ENCODE peak calls at places on chromosomes 5 and 9, in six cellular contexts. One of them, this sample, is unnamed.

GRCh38 chr9:123528521-123528920 is 172.5 kb downstream of the CRB2 start:
- DNase-seq in lung microvascular endothelial cell: no peak
- DNase-seq in GM13976: no peak
- DNase-seq in WTC11: no peak
- DNase-seq in uterus: no peak
- DNase-seq in amygdala: no peak
- DNase-seq in this sample: no peak

GRCh38 chr5:163354685-163355084 is 82.7 kb upstream of the CCNG1 start:
- DNase-seq in amygdala: no peak
- DNase-seq in uterus: no peak
- DNase-seq in WTC11: no peak
- DNase-seq in GM13976: peak
- DNase-seq in lung microvascular endothelial cell: no peak
- DNase-seq in this sample: no peak

GRCh38 chr5:119750887-119751733 is 121.8 kb downstream of the FAM170A start:
- DNase-seq in WTC11: no peak
- DNase-seq in GM13976: no peak
- DNase-seq in lung microvascular endothelial cell: no peak
- DNase-seq in uterus: no peak
- DNase-seq in amygdala: no peak
- DNase-seq in this sample: no peak

GRCh38 chr5:172678902-172679301 is 37.8 kb downstream of the NEURL1B start:
- DNase-seq in lung microvascular endothelial cell: peak
- DNase-seq in uterus: peak
- DNase-seq in WTC11: no peak
- DNase-seq in GM13976: no peak
- DNase-seq in amygdala: no peak
- DNase-seq in this sample: peak

GRCh38 chr5:59506285-59506877 is 387.1 kb downstream of the PDE4D start:
- DNase-seq in lung microvascular endothelial cell: peak
- DNase-seq in WTC11: no peak
- DNase-seq in uterus: no peak
- DNase-seq in amygdala: no peak
- DNase-seq in GM13976: no peak
- DNase-seq in this sample: no peak

GRCh38 chr9:127136880-127137639 is 14.6 kb upstream of the ANGPTL2 start:
- DNase-seq in uterus: peak
- DNase-seq in GM13976: no peak
- DNase-seq in lung microvascular endothelial cell: no peak
- DNase-seq in amygdala: no peak
- DNase-seq in WTC11: no peak
- DNase-seq in this sample: no peak

GRCh38 chr5:59007460-59008063 is 424.7 kb downstream of the RAB3C start:
- DNase-seq in amygdala: no peak
- DNase-seq in WTC11: no peak
- DNase-seq in lung microvascular endothelial cell: peak
- DNase-seq in uterus: no peak
- DNase-seq in GM13976: peak
- DNase-seq in this sample: no peak

GRCh38 chr5:55096860-55097259 is 5.6 kb upstream of the GZMA start:
- DNase-seq in uterus: no peak
- DNase-seq in GM13976: no peak
- DNase-seq in WTC11: no peak
- DNase-seq in lung microvascular endothelial cell: no peak
- DNase-seq in amygdala: no peak
- DNase-seq in this sample: peak

GRCh38 chr5:55927861-55928655 is 66.7 kb downstream of the IL6ST start:
- DNase-seq in uterus: no peak
- DNase-seq in WTC11: no peak
- DNase-seq in GM13976: no peak
- DNase-seq in lung microvascular endothelial cell: no peak
- DNase-seq in amygdala: no peak
- DNase-seq in this sample: no peak

GRCh38 chr9:34403554-34404380 is 27.1 kb upstream of the MYORG start:
- DNase-seq in lung microvascular endothelial cell: peak
- DNase-seq in uterus: peak
- DNase-seq in GM13976: peak
- DNase-seq in WTC11: peak
- DNase-seq in amygdala: no peak
- DNase-seq in this sample: no peak

GRCh38 chr9:137582286-137582860 is 3.6 kb upstream of the DPH7 start:
- DNase-seq in lung microvascular endothelial cell: peak
- DNase-seq in WTC11: peak
- DNase-seq in amygdala: no peak
- DNase-seq in uterus: no peak
- DNase-seq in GM13976: no peak
- DNase-seq in this sample: no peak

GRCh38 chr5:124239572-124239971 is 506.9 kb downstream of the ZNF608 start:
- DNase-seq in amygdala: no peak
- DNase-seq in lung microvascular endothelial cell: no peak
- DNase-seq in WTC11: no peak
- DNase-seq in uterus: no peak
- DNase-seq in GM13976: no peak
- DNase-seq in this sample: no peak

GRCh38 chr5:153543288-153543687 is 52.8 kb downstream of the GRIA1 start:
- DNase-seq in uterus: no peak
- DNase-seq in amygdala: no peak
- DNase-seq in GM13976: no peak
- DNase-seq in lung microvascular endothelial cell: peak
- DNase-seq in WTC11: no peak
- DNase-seq in this sample: no peak

GRCh38 chr5:11504794-11505193 is 399.5 kb downstream of the CTNND2 start:
- DNase-seq in lung microvascular endothelial cell: no peak
- DNase-seq in WTC11: no peak
- DNase-seq in amygdala: no peak
- DNase-seq in GM13976: no peak
- DNase-seq in uterus: no peak
- DNase-seq in this sample: no peak

GRCh38 chr5:61620660-61621650 is 288.9 kb downstream of the ZSWIM6 start:
- DNase-seq in WTC11: no peak
- DNase-seq in amygdala: peak
- DNase-seq in lung microvascular endothelial cell: no peak
- DNase-seq in GM13976: no peak
- DNase-seq in uterus: no peak
- DNase-seq in this sample: no peak

GRCh38 chr5:139363937-139364336 is 19.2 kb downstream of the SLC23A1 start:
- DNase-seq in uterus: no peak
- DNase-seq in lung microvascular endothelial cell: no peak
- DNase-seq in amygdala: no peak
- DNase-seq in WTC11: no peak
- DNase-seq in GM13976: no peak
- DNase-seq in this sample: no peak

GRCh38 chr5:125317546-125317995 is 571.1 kb upstream of the ZNF608 start:
- DNase-seq in GM13976: no peak
- DNase-seq in amygdala: no peak
- DNase-seq in lung microvascular endothelial cell: no peak
- DNase-seq in uterus: no peak
- DNase-seq in WTC11: no peak
- DNase-seq in this sample: no peak

GRCh38 chr5:53991942-53992341 is 318.4 kb downstream of the ARL15 start:
- DNase-seq in WTC11: no peak
- DNase-seq in GM13976: no peak
- DNase-seq in uterus: no peak
- DNase-seq in amygdala: no peak
- DNase-seq in lung microvascular endothelial cell: peak
- DNase-seq in this sample: peak

GRCh38 chr5:5492087-5492933 is 69.8 kb downstream of the ICE1 start:
- DNase-seq in amygdala: no peak
- DNase-seq in lung microvascular endothelial cell: peak
- DNase-seq in uterus: no peak
- DNase-seq in GM13976: peak
- DNase-seq in WTC11: no peak
- DNase-seq in this sample: peak

GRCh38 chr5:31469886-31470285 is 62.0 kb downstream of the DROSHA start:
- DNase-seq in amygdala: no peak
- DNase-seq in lung microvascular endothelial cell: no peak
- DNase-seq in GM13976: no peak
- DNase-seq in WTC11: no peak
- DNase-seq in uterus: no peak
- DNase-seq in this sample: no peak

GRCh38 chr5:150132740-150133139 is 22.9 kb downstream of the PDGFRB start:
- DNase-seq in lung microvascular endothelial cell: no peak
- DNase-seq in WTC11: no peak
- DNase-seq in GM13976: no peak
- DNase-seq in amygdala: no peak
- DNase-seq in uterus: no peak
- DNase-seq in this sample: no peak

GRCh38 chr5:107300928-107301327 is 369.8 kb downstream of the EFNA5 start:
- DNase-seq in uterus: no peak
- DNase-seq in amygdala: no peak
- DNase-seq in lung microvascular endothelial cell: no peak
- DNase-seq in WTC11: no peak
- DNase-seq in GM13976: no peak
- DNase-seq in this sample: no peak

GRCh38 chr5:16160706-16161105 is 18.9 kb downstream of the MARCHF11 start:
- DNase-seq in WTC11: no peak
- DNase-seq in lung microvascular endothelial cell: peak
- DNase-seq in uterus: no peak
- DNase-seq in amygdala: no peak
- DNase-seq in GM13976: peak
- DNase-seq in this sample: no peak

GRCh38 chr5:75510836-75511434 is 494 bp downstream of the CERT1 start:
- DNase-seq in uterus: peak
- DNase-seq in WTC11: peak
- DNase-seq in GM13976: peak
- DNase-seq in lung microvascular endothelial cell: no peak
- DNase-seq in amygdala: no peak
- DNase-seq in this sample: peak

GRCh38 chr9:136407911-136408310 is 2.5 kb downstream of the ENTR1 start:
- DNase-seq in GM13976: no peak
- DNase-seq in amygdala: no peak
- DNase-seq in uterus: no peak
- DNase-seq in lung microvascular endothelial cell: no peak
- DNase-seq in WTC11: no peak
- DNase-seq in this sample: no peak

This sample was measured in NCI-H187.